ENCODE peak calls at places on chromosomes 1 and 21, in nine cellular contexts. X is RPMI8226, N is progenitor cell of endocrine pancreas, K is ELR, A is NCI-H2029 treated with DMSO at 0.1 percent for 48 hours, B is SHP77, G is left cardiac atrium, E is NCI-H345, Z is fibroblast of the conjunctiva. O is an unnamed sample.

GRCh38 chr1:212062832-212063438 is 27.4 kb downstream of the DTL start:
- DNase-seq in E (peak; percentile 9), K (peak; percentile 76), X (peak; percentile 51), Z (peak; percentile 27), G (no peak), A (peak; percentile 6), N (no peak), B (peak; percentile 61), O (no peak)

GRCh38 chr1:38015978-38016640 is 3.6 kb downstream of the UTP11 start:
- DNase-seq in E (no peak), X (no peak), G (no peak), A (no peak), B (no peak), K (no peak), Z (no peak), N (no peak), O (no peak)

GRCh38 chr1:110339427-110340206 is 440 bp downstream of the RBM15 start:
- DNase-seq in G (no peak), E (peak; percentile 46), N (no peak), Z (peak; percentile 21), X (peak; percentile 37), A (no peak), B (peak; percentile 39), K (peak; percentile 71), O (peak; percentile 90)

GRCh38 chr1:44076093-44076492 is 42.5 kb upstream of the KLF17 start:
- DNase-seq in A (no peak), X (no peak), B (no peak), G (no peak), N (no peak), Z (no peak), K (no peak), E (no peak), O (no peak)

GRCh38 chr1:186792870-186793581 is 35.7 kb upstream of the PLA2G4A start:
- DNase-seq in B (no peak), E (no peak), G (no peak), A (no peak), X (no peak), N (no peak), Z (no peak), K (peak; percentile 74), O (no peak)

GRCh38 chr21:29870814-29871213 is 69.0 kb downstream of the GRIK1 start:
- DNase-seq in X (no peak), G (no peak), E (no peak), B (no peak), A (no peak), K (no peak), Z (no peak), N (no peak), O (no peak)

GRCh38 chr1:227901239-227901905 is 46.4 kb downstream of the WNT9A start:
- DNase-seq in X (no peak), G (peak; percentile 10), B (no peak), K (no peak), A (no peak), E (no peak), Z (no peak), N (no peak), O (peak; percentile 34)

GRCh38 chr1:158022554-158023278 is 29.3 kb downstream of the KIRREL1 start:
- DNase-seq in E (no peak), G (no peak), N (no peak), B (no peak), X (no peak), K (no peak), Z (no peak), A (no peak), O (no peak)

GRCh38 chr1:165647970-165648369 is 16.9 kb downstream of the MGST3 start:
- DNase-seq in Z (no peak), E (no peak), A (no peak), B (no peak), N (no peak), K (no peak), G (no peak), X (no peak), O (no peak)

GRCh38 chr1:67717876-67718275 is 32.9 kb downstream of the GADD45A start:
- DNase-seq in X (no peak), E (no peak), A (no peak), N (no peak), K (peak; percentile 84), Z (no peak), B (no peak), G (no peak), O (no peak)

GRCh38 chr1:92903765-92904164 is 57.5 kb downstream of the DIPK1A start:
- DNase-seq in B (no peak), Z (no peak), G (no peak), E (no peak), X (no peak), A (no peak), N (no peak), K (no peak), O (no peak)

GRCh38 chr1:204380293-204380831 is 20.6 kb upstream of the PLEKHA6 start:
- DNase-seq in B (no peak), G (no peak), K (no peak), Z (no peak), E (no peak), X (peak; percentile 30), A (no peak), N (no peak), O (peak; percentile 30)

GRCh38 chr1:47440849-47441170 is 3.0 kb downstream of the FOXD2 start:
- DNase-seq in A (no peak), E (no peak), Z (no peak), K (no peak), B (no peak), X (peak; percentile 27), G (no peak), N (no peak), O (no peak)

GRCh38 chr1:230423936-230424335 is 2.2 kb downstream of the PGBD5 start:
- DNase-seq in E (no peak), B (no peak), X (no peak), Z (no peak), G (no peak), A (no peak), N (no peak), K (no peak), O (no peak)

GRCh38 chr1:156233421-156234127 is 8.4 kb upstream of the BGLAP start:
- DNase-seq in K (peak; percentile 85), E (no peak), B (no peak), X (no peak), A (no peak), G (no peak), N (no peak), Z (peak; percentile 42), O (no peak)

GRCh38 chr1:33527934-33528333 is 55.5 kb downstream of the ZSCAN20 start:
- DNase-seq in E (no peak), N (no peak), K (no peak), B (no peak), Z (no peak), A (no peak), X (no peak), G (no peak), O (no peak)

GRCh38 chr1:92980732-92981647 is 19.7 kb upstream of the DIPK1A start:
- DNase-seq in K (no peak), X (no peak), B (no peak), Z (no peak), A (no peak), N (no peak), E (no peak), G (no peak), O (no peak)

O was measured in H1.